ENCODE peak calls at places on chromosomes 3 and 15, in five cellular contexts. W is KBM-7, I is SHP77 treated with DMSO at 0.1 percent for 48 hours, V is omental fat pad, F is glutamatergic neuron. G is an unnamed sample.

GRCh38 chr3:177357352-177358084 is 160.2 kb upstream of the TBL1XR1 start:
- DNase-seq in W (peak), F (peak), V (no peak), I (peak), G (no peak)

GRCh38 chr15:100918690-100919480 is at the start of gene LRRK1:
- DNase-seq in W (peak), V (no peak), I (no peak), F (peak), G (peak)

GRCh38 chr15:47870956-47871625 is 153.8 kb downstream of the SEMA6D start:
- DNase-seq in V (no peak), I (peak), F (no peak), W (no peak), G (peak)

GRCh38 chr3:170413291-170413690 is 5.4 kb upstream of the CLDN11 start:
- DNase-seq in V (no peak), F (no peak), I (no peak), W (no peak), G (no peak)

GRCh38 chr15:66704019-66704782 is 2.2 kb downstream of the SMAD6 start:
- DNase-seq in V (no peak), F (no peak), W (no peak), I (no peak), G (no peak)

GRCh38 chr15:97248376-97248775 is 712.1 kb upstream of the ARRDC4 start:
- DNase-seq in V (no peak), W (no peak), F (no peak), I (no peak), G (no peak)

GRCh38 chr3:23959147-23959900 is 14.2 kb downstream of the NR1D2 start:
- DNase-seq in W (no peak), V (no peak), F (no peak), I (no peak), G (no peak)

GRCh38 chr3:189517981-189518380 is 113.2 kb upstream of the TP63 start:
- DNase-seq in I (no peak), F (no peak), W (no peak), V (no peak), G (no peak)

GRCh38 chr3:194888916-194889315 is 203.2 kb downstream of the FAM43A start:
- DNase-seq in V (no peak), W (no peak), F (no peak), I (no peak), G (no peak)

GRCh38 chr15:95872366-95872771 is 458.1 kb upstream of the NR2F2 start:
- DNase-seq in W (no peak), V (no peak), F (no peak), I (no peak), G (no peak)

GRCh38 chr3:13607821-13608620 is 59.1 kb downstream of the FBLN2 start:
- DNase-seq in F (no peak), I (no peak), V (no peak), W (no peak), G (no peak)

GRCh38 chr3:176850498-176850897 is 346.8 kb downstream of the TBL1XR1 start:
- DNase-seq in F (no peak), W (no peak), V (no peak), I (no peak), G (peak)

GRCh38 chr3:174208161-174208560 is 651.0 kb upstream of the NAALADL2 start:
- DNase-seq in V (no peak), W (no peak), I (no peak), F (no peak), G (no peak)

GRCh38 chr3:179826247-179826637 is 173.4 kb downstream of the USP13 start:
- DNase-seq in V (no peak), W (no peak), I (no peak), F (no peak), G (no peak)

GRCh38 chr3:31531465-31531991 is 1.2 kb upstream of the STT3B start:
- DNase-seq in W (no peak), V (no peak), F (no peak), I (no peak), G (no peak)

GRCh38 chr15:40336129-40337122 is 4.3 kb downstream of the CCDC9B start:
- DNase-seq in I (no peak), V (no peak), W (peak), F (peak), G (peak)

GRCh38 chr15:48367483-48367882 is 36.3 kb downstream of the DUT start:
- DNase-seq in V (no peak), W (no peak), F (no peak), I (no peak), G (no peak)